ENCODE peak calls at places on chromosomes 13 and 19, in nine cellular contexts. O is cardiac muscle cell, L is HFF-Myc, Z is tibial nerve, U is fibroblast of mammary gland, B is colonic mucosa, P is body of pancreas, T is kidney epithelial cell, N is bronchial epithelial cell. R is an unnamed sample.

GRCh38 chr13:113020323-113021080 is 51.5 kb downstream of the MCF2L start:
- DNase-seq in O (no peak), L (no peak), Z (no peak), U (no peak), B (no peak), P (no peak), T (no peak), N (no peak), R (no peak)

GRCh38 chr19:2719910-2720776 is 1.0 kb downstream of the DIRAS1 start:
- DNase-seq in O (no peak), L (no peak), Z (no peak), U (peak), B (no peak), P (no peak), T (no peak), N (no peak), R (no peak)

GRCh38 chr13:47499358-47500150 is 501.5 kb downstream of the SUCLA2 start:
- DNase-seq in O (no peak), L (peak), Z (no peak), U (peak), B (no peak), P (no peak), T (peak), N (peak), R (peak)

GRCh38 chr13:94702181-94703041 is 9.9 kb downstream of the SOX21 start:
- DNase-seq in O (no peak), L (no peak), Z (no peak), U (no peak), B (no peak), P (no peak), T (no peak), N (no peak), R (no peak)

GRCh38 chr13:43489168-43489730 is 297.5 kb downstream of the ENOX1 start:
- DNase-seq in O (no peak), L (peak), Z (no peak), U (no peak), B (peak), P (no peak), T (no peak), N (no peak), R (no peak)

GRCh38 chr13:92103673-92104296 is 705.4 kb downstream of the GPC5 start:
- DNase-seq in O (peak), L (no peak), Z (no peak), U (no peak), B (no peak), P (no peak), T (no peak), N (no peak), R (no peak)

GRCh38 chr19:40744554-40745401 is 5.5 kb downstream of the ACTMAP start:
- DNase-seq in O (peak), L (no peak), Z (no peak), U (no peak), B (no peak), P (no peak), T (no peak), N (no peak), R (no peak)

GRCh38 chr13:22428188-22428828 is 752.5 kb upstream of the SGCG start:
- DNase-seq in O (peak), L (no peak), Z (no peak), U (no peak), B (no peak), P (no peak), T (no peak), N (no peak), R (no peak)

GRCh38 chr13:28355822-28356371 is 139.0 kb downstream of the FLT1 start:
- DNase-seq in O (no peak), L (no peak), Z (no peak), U (peak), B (no peak), P (no peak), T (no peak), N (no peak), R (peak)

GRCh38 chr19:16125738-16126495 is 14.2 kb downstream of the RAB8A start:
- DNase-seq in O (no peak), L (no peak), Z (no peak), U (peak), B (peak), P (no peak), T (no peak), N (no peak), R (no peak)

GRCh38 chr13:113061271-113061625 is 44.3 kb upstream of the F7 start:
- DNase-seq in O (no peak), L (no peak), Z (no peak), U (no peak), B (no peak), P (no peak), T (no peak), N (no peak), R (no peak)

GRCh38 chr13:76991432-76991795 is 467 bp upstream of the CLN5 start:
- DNase-seq in O (no peak), L (no peak), Z (no peak), U (no peak), B (peak), P (no peak), T (no peak), N (peak), R (no peak)

GRCh38 chr13:105048685-105049084 is 1486.8 kb downstream of the EFNB2 start:
- DNase-seq in O (no peak), L (no peak), Z (no peak), U (no peak), B (no peak), P (no peak), T (no peak), N (peak), R (no peak)

GRCh38 chr19:29084266-29084665 is 128.7 kb downstream of the UQCRFS1 start:
- DNase-seq in O (peak), L (no peak), Z (no peak), U (peak), B (no peak), P (no peak), T (no peak), N (no peak), R (peak)

GRCh38 chr13:44142911-44143665 is 230.5 kb upstream of the SERP2 start:
- DNase-seq in O (no peak), L (no peak), Z (no peak), U (peak), B (no peak), P (no peak), T (peak), N (peak), R (no peak)

GRCh38 chr13:110516500-110516899 is 45.0 kb downstream of the RAB20 start:
- DNase-seq in O (no peak), L (no peak), Z (no peak), U (no peak), B (no peak), P (no peak), T (no peak), N (no peak), R (no peak)

GRCh38 chr19:11435833-11436313 is 438 bp downstream of the PRKCSH start:
- DNase-seq in O (peak), L (no peak), Z (no peak), U (peak), B (peak), P (peak), T (no peak), N (peak), R (no peak)

GRCh38 chr19:52270266-52270885 is 989 bp downstream of the ZNF766 start:
- DNase-seq in O (no peak), L (no peak), Z (no peak), U (peak), B (no peak), P (no peak), T (no peak), N (peak), R (no peak)

GRCh38 chr13:73212482-73212881 is 153.7 kb downstream of the KLF5 start:
- DNase-seq in O (no peak), L (no peak), Z (no peak), U (no peak), B (no peak), P (no peak), T (no peak), N (no peak), R (no peak)

GRCh38 chr13:44734204-44734707 is 158.1 kb upstream of the TSC22D1 start:
- DNase-seq in O (no peak), L (no peak), Z (no peak), U (peak), B (no peak), P (peak), T (no peak), N (peak), R (no peak)

GRCh38 chr13:31172001-31172400 is 10.3 kb upstream of the HSPH1 start:
- DNase-seq in O (no peak), L (no peak), Z (no peak), U (peak), B (no peak), P (no peak), T (no peak), N (peak), R (no peak)

GRCh38 chr19:11578342-11579142 is 1.1 kb upstream of the ACP5 start:
- DNase-seq in O (peak), L (no peak), Z (peak), U (no peak), B (peak), P (no peak), T (no peak), N (no peak), R (no peak)

GRCh38 chr19:35549174-35549788 is 3.9 kb downstream of the TMEM147 start:
- DNase-seq in O (peak), L (no peak), Z (peak), U (peak), B (peak), P (peak), T (no peak), N (peak), R (peak)

GRCh38 chr13:43516401-43516826 is 270.4 kb downstream of the ENOX1 start:
- DNase-seq in O (peak), L (peak), Z (peak), U (peak), B (no peak), P (no peak), T (no peak), N (no peak), R (peak)

GRCh38 chr19:46659151-46660007 is 1.6 kb downstream of the DACT3 start:
- DNase-seq in O (peak), L (no peak), Z (peak), U (no peak), B (peak), P (no peak), T (no peak), N (no peak), R (no peak)

GRCh38 chr19:5264453-5264852 is 76.2 kb downstream of the PTPRS start:
- DNase-seq in O (no peak), L (no peak), Z (no peak), U (no peak), B (no peak), P (no peak), T (no peak), N (no peak), R (no peak)

GRCh38 chr13:84896128-84896527 is 903.1 kb downstream of the SLITRK6 start:
- DNase-seq in O (peak), L (peak), Z (no peak), U (peak), B (peak), P (peak), T (peak), N (peak), R (peak)

GRCh38 chr19:30473334-30473867 is 101.2 kb downstream of the ZNF536 start:
- DNase-seq in O (no peak), L (no peak), Z (no peak), U (no peak), B (no peak), P (no peak), T (no peak), N (peak), R (no peak)

GRCh38 chr19:30479231-30479630 is 107.0 kb downstream of the ZNF536 start:
- DNase-seq in O (no peak), L (no peak), Z (no peak), U (no peak), B (no peak), P (no peak), T (no peak), N (no peak), R (no peak)

GRCh38 chr19:30480097-30480496 is 107.9 kb downstream of the ZNF536 start:
- DNase-seq in O (no peak), L (no peak), Z (no peak), U (no peak), B (no peak), P (no peak), T (no peak), N (no peak), R (no peak)

GRCh38 chr19:30479657-30480056 is 107.5 kb downstream of the ZNF536 start:
- DNase-seq in O (no peak), L (no peak), Z (no peak), U (no peak), B (no peak), P (no peak), T (no peak), N (no peak), R (no peak)

GRCh38 chr19:30476997-30477396 is 104.8 kb downstream of the ZNF536 start:
- DNase-seq in O (no peak), L (no peak), Z (no peak), U (no peak), B (no peak), P (no peak), T (no peak), N (no peak), R (no peak)
- H3K4me3 ChIP-seq in O (no peak), L (no peak), Z (no peak), U (no peak), B (no peak), P (no peak), T (no peak), N (no peak), R (no peak)

GRCh38 chr19:44007473-44007872 is 4.7 kb downstream of the ZNF230 start:
- DNase-seq in O (no peak), L (no peak), Z (no peak), U (no peak), B (no peak), P (no peak), T (no peak), N (no peak), R (no peak)
- H3K4me3 ChIP-seq in O (no peak), L (no peak), Z (no peak), U (no peak), B (no peak), P (no peak), T (no peak), N (no peak), R (no peak)

GRCh38 chr19:8639821-8640401 is 9.5 kb downstream of the NFILZ start:
- DNase-seq in O (no peak), L (no peak), Z (no peak), U (no peak), B (no peak), P (no peak), T (no peak), N (no peak), R (no peak)
- H3K4me3 ChIP-seq in O (no peak), L (no peak), Z (no peak), U (no peak), B (no peak), P (no peak), T (no peak), N (no peak), R (no peak)

GRCh38 chr13:40961826-40962225 is 57.3 kb downstream of the ELF1 start:
- DNase-seq in O (no peak), L (no peak), Z (no peak), U (no peak), B (no peak), P (no peak), T (no peak), N (no peak), R (no peak)
- H3K4me3 ChIP-seq in O (no peak), L (no peak), Z (no peak), U (no peak), B (no peak), P (no peak), T (no peak), N (no peak), R (no peak)

DNA sequence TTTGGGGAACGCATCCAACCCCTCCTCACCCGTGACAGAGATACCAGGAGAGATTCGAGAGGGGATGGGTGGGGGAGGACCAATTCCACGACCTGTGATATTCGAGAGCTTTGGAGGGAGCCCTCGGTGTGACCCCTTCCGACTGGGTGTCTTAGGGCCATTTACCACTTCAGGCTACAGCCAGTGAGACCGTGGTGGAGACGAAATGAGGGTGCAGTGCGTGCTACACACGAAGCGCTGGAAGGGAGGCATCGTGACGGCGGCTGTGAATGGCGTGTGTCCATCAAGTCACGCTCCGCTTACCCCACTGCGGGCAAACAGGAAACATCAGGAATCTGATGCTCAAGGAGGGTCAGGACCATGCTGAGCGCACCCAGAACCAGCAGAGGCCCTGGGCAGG is 10.4 kb downstream of the CTU1 start:
- DNase-seq in O (no peak), L (no peak), Z (no peak), U (no peak), B (no peak), P (no peak), T (no peak), N (no peak), R (no peak)
- H3K4me3 ChIP-seq in O (no peak), L (no peak), Z (no peak), U (no peak), B (no peak), P (no peak), T (no peak), N (no peak), R (no peak)

GRCh38 chr13:103335226-103335625 is 269.0 kb upstream of the SLC10A2 start:
- DNase-seq in O (no peak), L (no peak), Z (no peak), U (no peak), B (no peak), P (no peak), T (no peak), N (no peak), R (no peak)
- H3K4me3 ChIP-seq in O (no peak), L (no peak), Z (no peak), U (no peak), B (no peak), P (no peak), T (no peak), N (no peak), R (no peak)

DNA sequence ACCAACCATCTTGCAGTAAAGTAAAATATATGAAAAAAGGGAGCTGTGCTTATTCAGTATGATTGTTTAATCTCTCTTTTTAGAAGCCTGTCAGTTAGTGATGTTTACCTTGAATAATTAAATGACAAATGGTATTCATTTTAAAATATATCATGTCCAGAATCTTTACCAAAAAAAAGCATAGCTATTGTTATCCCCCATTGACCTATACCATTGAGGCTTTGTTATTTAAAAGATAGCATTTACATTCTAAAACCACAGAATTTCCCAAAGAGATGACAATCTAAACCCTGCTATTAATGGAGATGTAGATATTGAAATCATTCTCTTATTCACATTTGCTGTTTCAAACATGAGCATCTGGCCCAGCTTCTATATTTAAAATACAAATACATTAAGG is 2.2 kb downstream of the CNMD start:
- DNase-seq in O (no peak), L (no peak), Z (no peak), U (no peak), B (no peak), P (no peak), T (no peak), N (no peak), R (no peak)
- H3K4me3 ChIP-seq in O (no peak), L (no peak), Z (no peak), U (no peak), B (no peak), P (no peak), T (no peak), N (no peak), R (no peak)

GRCh38 chr19:18761531-18762110 is 29.5 kb downstream of the COMP start:
- DNase-seq in O (no peak), L (no peak), Z (no peak), U (no peak), B (no peak), P (no peak), T (no peak), N (no peak), R (no peak)

GRCh38 chr19:18765224-18765623 is 25.9 kb downstream of the COMP start:
- DNase-seq in O (no peak), L (no peak), Z (no peak), U (no peak), B (peak), P (no peak), T (no peak), N (peak), R (no peak)

GRCh38 chr19:18762125-18763023 is 28.7 kb downstream of the COMP start:
- DNase-seq in O (peak), L (no peak), Z (peak), U (peak), B (peak), P (peak), T (no peak), N (peak), R (no peak)

GRCh38 chr19:18763674-18764590 is 27.2 kb downstream of the COMP start:
- DNase-seq in O (no peak), L (peak), Z (no peak), U (peak), B (no peak), P (no peak), T (peak), N (peak), R (no peak)

GRCh38 chr19:18764591-18765051 is 26.5 kb downstream of the COMP start:
- DNase-seq in O (no peak), L (no peak), Z (no peak), U (peak), B (no peak), P (no peak), T (no peak), N (no peak), R (no peak)
- H3K4me3 ChIP-seq in O (no peak), L (no peak), Z (no peak), U (no peak), B (no peak), P (no peak), T (no peak), N (no peak), R (no peak)

DNA sequence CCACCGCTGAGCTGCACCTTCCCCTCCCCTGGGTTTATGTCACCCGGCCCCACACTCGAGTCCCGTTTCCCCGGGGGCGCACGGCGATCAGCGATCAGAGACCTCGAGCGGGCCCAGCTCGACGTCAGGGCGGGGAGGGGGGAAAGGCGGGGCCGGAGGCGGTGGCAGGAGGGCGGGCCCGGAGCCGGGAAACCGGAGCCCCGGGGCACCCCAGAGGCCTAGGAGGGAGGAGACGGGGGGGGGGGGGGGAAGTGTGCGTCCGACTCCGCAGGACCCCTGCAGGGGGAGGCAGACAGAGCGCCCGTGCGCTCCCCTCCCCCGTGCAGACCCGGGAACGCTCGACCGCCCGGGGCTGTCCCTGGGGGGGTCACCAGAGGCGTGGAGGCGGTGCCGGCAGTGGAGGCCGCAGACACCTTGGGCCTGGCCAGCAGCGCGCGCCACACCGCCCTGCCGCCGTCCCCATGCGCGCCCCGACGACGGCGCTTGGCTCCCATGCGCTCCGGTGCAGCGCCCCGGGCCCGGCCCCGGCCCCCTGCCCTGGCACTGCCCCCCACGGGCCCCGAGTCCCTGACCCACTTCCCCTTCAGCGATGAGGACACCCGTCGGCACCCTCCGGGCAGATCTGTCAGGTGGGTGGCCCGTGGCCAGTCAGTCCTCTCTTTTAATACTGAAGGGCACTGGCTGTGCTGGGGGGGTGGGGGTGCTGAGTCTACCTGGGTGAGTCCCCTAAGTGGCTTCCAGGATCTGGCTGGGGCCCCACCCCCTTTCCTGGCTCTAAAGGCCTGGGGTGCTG is 11.8 kb downstream of the PDE4A start:
- DNase-seq in O (peak), L (no peak), Z (peak), U (no peak), B (peak), P (peak), T (no peak), N (no peak), R (no peak)
- H3K4me3 ChIP-seq in O (peak), L (peak), Z (peak), U (peak), B (peak), P (peak), T (peak), N (peak), R (peak)